ENCODE peak calls at places on chromosomes 13 and 19, in nine cellular contexts. U is spleen; J is lower leg skin; T is ovary; A is GDM1; C is CD4-positive, alpha-beta T cell; B is GM04504; V is foreskin fibroblast; X is activated T-cell treated with anti-CD3 and anti-CD28 coated beads for 1 hour. Z is an unnamed sample.

GRCh38 chr19:1000095-1000494 is at the start of gene GRIN3B:
- DNase-seq in C (peak), B (no peak), A (peak), X (peak), V (no peak), T (no peak), U (peak), J (no peak), Z (no peak)

GRCh38 chr19:32397736-32398135 is 7.8 kb upstream of the DPY19L3 start:
- DNase-seq in X (no peak), V (peak), B (peak), J (no peak), U (no peak), A (no peak), C (no peak), T (no peak), Z (peak)

GRCh38 chr19:10395436-10395835 is 7.9 kb downstream of the CDC37 start:
- DNase-seq in A (no peak), T (no peak), V (no peak), B (no peak), U (no peak), C (no peak), J (no peak), X (no peak), Z (no peak)

GRCh38 chr13:34847751-34848150 is 94.3 kb upstream of the NBEA start:
- DNase-seq in V (no peak), T (no peak), J (no peak), X (no peak), C (no peak), A (no peak), B (no peak), U (no peak), Z (no peak)

GRCh38 chr13:39370048-39370447 is 232.9 kb downstream of the LHFPL6 start:
- DNase-seq in U (no peak), A (no peak), X (no peak), C (no peak), J (no peak), V (no peak), B (no peak), T (no peak), Z (no peak)

GRCh38 chr13:24215732-24216131 is 55.2 kb downstream of the SPATA13 start:
- DNase-seq in C (no peak), X (no peak), J (no peak), V (peak), B (peak), U (no peak), A (no peak), T (no peak), Z (no peak)

GRCh38 chr19:48806818-48807589 is 3.8 kb downstream of the BCAT2 start:
- DNase-seq in J (no peak), B (no peak), C (no peak), X (no peak), A (peak), U (no peak), V (no peak), T (no peak), Z (no peak)

GRCh38 chr13:19713186-19713965 is 69.4 kb downstream of the PSPC1 start:
- DNase-seq in V (peak), C (no peak), T (no peak), A (no peak), U (no peak), J (no peak), B (peak), X (no peak), Z (no peak)

GRCh38 chr19:4970558-4971423 is 1.9 kb downstream of the KDM4B start:
- DNase-seq in J (no peak), A (no peak), T (peak), U (peak), V (no peak), B (no peak), X (no peak), C (no peak), Z (no peak)

GRCh38 chr19:4122480-4122879 is 1.4 kb downstream of the MAP2K2 start:
- DNase-seq in A (no peak), T (no peak), J (no peak), V (no peak), U (no peak), X (no peak), B (no peak), C (no peak), Z (no peak)

GRCh38 chr19:34359140-34359953 is 5.6 kb upstream of the GPI start:
- DNase-seq in B (peak), V (peak), J (peak), T (peak), X (peak), A (peak), U (peak), C (peak), Z (peak)